ENCODE peak calls at places on chromosomes 11 and 22, in nine cellular contexts. One of them, this sample, is unnamed.

GRCh38 chr11:15557831-15558230 is 443.1 kb downstream of the INSC start:
- DNase-seq in pancreas: no peak
- DNase-seq in HepG2: no peak
- DNase-seq in PC-9: no peak
- DNase-seq in MM.1S: no peak
- DNase-seq in uterus: no peak
- DNase-seq in fibroblast of lung: no peak
- DNase-seq in CD8-positive, alpha-beta memory T cell: no peak
- DNase-seq in heart right ventricle: no peak
- DNase-seq in this sample: no peak

GRCh38 chr11:2399488-2400068 is 972 bp upstream of the TSSC4 start:
- DNase-seq in pancreas: peak; percentile 29
- DNase-seq in HepG2: no peak
- DNase-seq in PC-9: peak; percentile 22
- DNase-seq in MM.1S: peak; percentile 16
- DNase-seq in uterus: no peak
- DNase-seq in fibroblast of lung: no peak
- DNase-seq in CD8-positive, alpha-beta memory T cell: peak; percentile 20
- DNase-seq in heart right ventricle: no peak
- DNase-seq in this sample: no peak

GRCh38 chr11:59769086-59769485 is 13.9 kb downstream of the STX3 start:
- DNase-seq in pancreas: no peak
- DNase-seq in HepG2: no peak
- DNase-seq in PC-9: no peak
- DNase-seq in MM.1S: no peak
- DNase-seq in uterus: no peak
- DNase-seq in fibroblast of lung: no peak
- DNase-seq in CD8-positive, alpha-beta memory T cell: no peak
- DNase-seq in heart right ventricle: no peak
- DNase-seq in this sample: no peak

GRCh38 chr11:2870460-2870859 is 15.1 kb downstream of the CDKN1C start:
- DNase-seq in pancreas: no peak
- DNase-seq in HepG2: no peak
- DNase-seq in PC-9: no peak
- DNase-seq in MM.1S: no peak
- DNase-seq in uterus: no peak
- DNase-seq in fibroblast of lung: no peak
- DNase-seq in CD8-positive, alpha-beta memory T cell: no peak
- DNase-seq in heart right ventricle: no peak
- DNase-seq in this sample: no peak

GRCh38 chr11:112498701-112499100 is 238.0 kb upstream of the PLET1 start:
- DNase-seq in pancreas: no peak
- DNase-seq in HepG2: no peak
- DNase-seq in PC-9: no peak
- DNase-seq in MM.1S: no peak
- DNase-seq in uterus: no peak
- DNase-seq in fibroblast of lung: no peak
- DNase-seq in CD8-positive, alpha-beta memory T cell: no peak
- DNase-seq in heart right ventricle: no peak
- DNase-seq in this sample: no peak

GRCh38 chr11:62880231-62880802 is 379 bp upstream of the SLC3A2 start:
- DNase-seq in pancreas: no peak
- DNase-seq in HepG2: no peak
- DNase-seq in PC-9: peak; percentile 49
- DNase-seq in MM.1S: no peak
- DNase-seq in uterus: peak; percentile 76
- DNase-seq in fibroblast of lung: peak; percentile 86
- DNase-seq in CD8-positive, alpha-beta memory T cell: peak; percentile 14
- DNase-seq in heart right ventricle: no peak
- DNase-seq in this sample: peak; percentile 72

GRCh38 chr11:110478410-110478809 is 48.7 kb downstream of the FDX1 start:
- DNase-seq in pancreas: no peak
- DNase-seq in HepG2: no peak
- DNase-seq in PC-9: no peak
- DNase-seq in MM.1S: no peak
- DNase-seq in uterus: no peak
- DNase-seq in fibroblast of lung: no peak
- DNase-seq in CD8-positive, alpha-beta memory T cell: no peak
- DNase-seq in heart right ventricle: no peak
- DNase-seq in this sample: no peak

GRCh38 chr22:38696606-38697005 is 4.1 kb downstream of the JOSD1 start:
- DNase-seq in pancreas: no peak
- DNase-seq in HepG2: peak; percentile 53
- DNase-seq in PC-9: peak; percentile 53
- DNase-seq in MM.1S: no peak
- DNase-seq in uterus: no peak
- DNase-seq in fibroblast of lung: peak; percentile 92
- DNase-seq in CD8-positive, alpha-beta memory T cell: no peak
- DNase-seq in heart right ventricle: peak; percentile 39
- DNase-seq in this sample: peak; percentile 53

GRCh38 chr11:65764434-65764833 is 16.3 kb downstream of the AP5B1 start:
- DNase-seq in pancreas: no peak
- DNase-seq in HepG2: peak; percentile 48
- DNase-seq in PC-9: no peak
- DNase-seq in MM.1S: no peak
- DNase-seq in uterus: no peak
- DNase-seq in fibroblast of lung: no peak
- DNase-seq in CD8-positive, alpha-beta memory T cell: no peak
- DNase-seq in heart right ventricle: no peak
- DNase-seq in this sample: no peak

GRCh38 chr22:28023036-28023435 is 104.0 kb upstream of the PITPNB start:
- DNase-seq in pancreas: no peak
- DNase-seq in HepG2: no peak
- DNase-seq in PC-9: no peak
- DNase-seq in MM.1S: no peak
- DNase-seq in uterus: no peak
- DNase-seq in fibroblast of lung: no peak
- DNase-seq in CD8-positive, alpha-beta memory T cell: no peak
- DNase-seq in heart right ventricle: peak; percentile 1
- DNase-seq in this sample: no peak

GRCh38 chr11:43937434-43938411 is 4.7 kb upstream of the C11orf96 start:
- DNase-seq in pancreas: no peak
- DNase-seq in HepG2: no peak
- DNase-seq in PC-9: peak; percentile 44
- DNase-seq in MM.1S: no peak
- DNase-seq in uterus: no peak
- DNase-seq in fibroblast of lung: peak; percentile 81
- DNase-seq in CD8-positive, alpha-beta memory T cell: no peak
- DNase-seq in heart right ventricle: no peak
- DNase-seq in this sample: peak; percentile 84

GRCh38 chr22:31692186-31692886 is 30.3 kb upstream of the PISD start:
- DNase-seq in pancreas: no peak
- DNase-seq in HepG2: no peak
- DNase-seq in PC-9: no peak
- DNase-seq in MM.1S: no peak
- DNase-seq in uterus: no peak
- DNase-seq in fibroblast of lung: peak; percentile 55
- DNase-seq in CD8-positive, alpha-beta memory T cell: no peak
- DNase-seq in heart right ventricle: no peak
- DNase-seq in this sample: no peak

GRCh38 chr22:42857845-42858481 is 890 bp upstream of the ARFGAP3 start:
- DNase-seq in pancreas: peak; percentile 64
- DNase-seq in HepG2: peak; percentile 14
- DNase-seq in PC-9: no peak
- DNase-seq in MM.1S: no peak
- DNase-seq in uterus: peak; percentile 42
- DNase-seq in fibroblast of lung: no peak
- DNase-seq in CD8-positive, alpha-beta memory T cell: peak; percentile 4
- DNase-seq in heart right ventricle: peak; percentile 48
- DNase-seq in this sample: no peak

GRCh38 chr11:2932850-2933251 is 3.6 kb upstream of the PHLDA2 start:
- DNase-seq in pancreas: no peak
- DNase-seq in HepG2: no peak
- DNase-seq in PC-9: peak; percentile 52
- DNase-seq in MM.1S: no peak
- DNase-seq in uterus: no peak
- DNase-seq in fibroblast of lung: peak; percentile 67
- DNase-seq in CD8-positive, alpha-beta memory T cell: no peak
- DNase-seq in heart right ventricle: no peak
- DNase-seq in this sample: peak; percentile 73

GRCh38 chr22:46119729-46120419 is 30.5 kb upstream of the PPARA start:
- DNase-seq in pancreas: no peak
- DNase-seq in HepG2: no peak
- DNase-seq in PC-9: no peak
- DNase-seq in MM.1S: no peak
- DNase-seq in uterus: peak; percentile 73
- DNase-seq in fibroblast of lung: peak; percentile 92
- DNase-seq in CD8-positive, alpha-beta memory T cell: no peak
- DNase-seq in heart right ventricle: no peak
- DNase-seq in this sample: no peak

GRCh38 chr11:37947816-37948215 is 1349.8 kb upstream of the RAG2 start:
- DNase-seq in pancreas: no peak
- DNase-seq in HepG2: no peak
- DNase-seq in PC-9: no peak
- DNase-seq in MM.1S: no peak
- DNase-seq in uterus: no peak
- DNase-seq in fibroblast of lung: no peak
- DNase-seq in CD8-positive, alpha-beta memory T cell: no peak
- DNase-seq in heart right ventricle: no peak
- DNase-seq in this sample: no peak

GRCh38 chr11:92152245-92152644 is 72.4 kb upstream of the FAT3 start:
- DNase-seq in pancreas: no peak
- DNase-seq in HepG2: peak; percentile 12
- DNase-seq in PC-9: no peak
- DNase-seq in MM.1S: no peak
- DNase-seq in uterus: no peak
- DNase-seq in fibroblast of lung: no peak
- DNase-seq in CD8-positive, alpha-beta memory T cell: no peak
- DNase-seq in heart right ventricle: no peak
- DNase-seq in this sample: no peak

GRCh38 chr22:47307326-47307725 is 544.9 kb downstream of the TBC1D22A start:
- DNase-seq in pancreas: no peak
- DNase-seq in HepG2: no peak
- DNase-seq in PC-9: no peak
- DNase-seq in MM.1S: no peak
- DNase-seq in uterus: no peak
- DNase-seq in fibroblast of lung: peak; percentile 29
- DNase-seq in CD8-positive, alpha-beta memory T cell: no peak
- DNase-seq in heart right ventricle: no peak
- DNase-seq in this sample: peak; percentile 45

GRCh38 chr11:122038543-122038942 is 77.5 kb downstream of the BLID start:
- DNase-seq in pancreas: no peak
- DNase-seq in HepG2: no peak
- DNase-seq in PC-9: no peak
- DNase-seq in MM.1S: no peak
- DNase-seq in uterus: no peak
- DNase-seq in fibroblast of lung: peak; percentile 96
- DNase-seq in CD8-positive, alpha-beta memory T cell: no peak
- DNase-seq in heart right ventricle: no peak
- DNase-seq in this sample: peak; percentile 41
- H3K27ac ChIP-seq in pancreas: no peak overlapping the region
- H3K27ac ChIP-seq in HepG2: no peak overlapping the region
- H3K27ac ChIP-seq in PC-9: no peak overlapping the region
- H3K27ac ChIP-seq in MM.1S: no peak overlapping the region
- H3K27ac ChIP-seq in uterus: no peak overlapping the region
- H3K27ac ChIP-seq in fibroblast of lung: peak overlapping the region; percentile 70
- H3K27ac ChIP-seq in CD8-positive, alpha-beta memory T cell: no peak overlapping the region
- H3K27ac ChIP-seq in heart right ventricle: peak overlapping the region; percentile 9
- H3K27ac ChIP-seq in this sample: peak overlapping the region; percentile 96

DNA sequence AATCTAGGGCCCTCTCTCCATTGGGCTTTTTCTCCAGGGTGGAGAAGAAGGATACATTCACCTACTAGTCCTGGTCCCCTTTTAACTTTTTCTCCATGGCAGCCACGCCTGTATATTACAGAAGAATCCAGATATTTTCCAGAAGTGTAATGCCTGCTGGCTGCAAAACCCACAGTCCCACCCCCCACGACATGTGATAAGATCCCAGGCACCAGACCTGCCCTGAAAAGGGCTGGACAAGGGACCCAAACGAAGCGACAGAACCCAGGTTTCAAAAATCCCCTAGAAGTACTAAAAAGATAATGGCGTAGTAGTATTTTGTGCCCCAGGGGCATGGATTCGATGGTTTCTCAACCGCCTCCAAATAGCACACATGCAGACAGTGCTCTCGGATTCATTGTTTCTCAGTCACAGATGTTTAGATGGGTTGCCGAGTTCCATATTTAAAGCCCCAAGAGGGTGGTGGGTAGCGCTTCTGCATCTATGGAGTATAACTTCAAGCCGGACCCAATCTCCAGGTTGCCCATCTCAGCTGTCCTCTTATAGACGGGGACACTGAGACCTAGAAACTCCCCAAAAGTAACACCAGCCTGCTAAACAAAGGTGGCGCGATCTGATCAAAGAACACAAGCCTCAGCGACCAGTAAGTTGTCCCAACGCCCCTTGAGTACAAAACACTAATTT is 2.6 kb downstream of the WT1 start:
- DNase-seq in pancreas: no peak
- DNase-seq in HepG2: no peak
- DNase-seq in PC-9: no peak
- DNase-seq in MM.1S: no peak
- DNase-seq in uterus: no peak
- DNase-seq in fibroblast of lung: no peak
- DNase-seq in CD8-positive, alpha-beta memory T cell: no peak
- DNase-seq in heart right ventricle: no peak
- DNase-seq in this sample: no peak
- H3K4me3 ChIP-seq in pancreas: peak overlapping the region; percentile 32
- H3K4me3 ChIP-seq in HepG2: no peak overlapping the region
- H3K4me3 ChIP-seq in PC-9: no peak overlapping the region
- H3K4me3 ChIP-seq in MM.1S: no peak overlapping the region
- H3K4me3 ChIP-seq in uterus: peak overlapping the region; percentile 72
- H3K4me3 ChIP-seq in fibroblast of lung: no peak overlapping the region
- H3K4me3 ChIP-seq in CD8-positive, alpha-beta memory T cell: no peak overlapping the region
- H3K4me3 ChIP-seq in heart right ventricle: peak overlapping the region; percentile 56
- H3K4me3 ChIP-seq in this sample: no peak overlapping the region

GRCh38 chr22:48523091-48523490 is 1304.6 kb downstream of the BRD1 start:
- DNase-seq in pancreas: no peak
- DNase-seq in HepG2: no peak
- DNase-seq in PC-9: no peak
- DNase-seq in MM.1S: no peak
- DNase-seq in uterus: no peak
- DNase-seq in fibroblast of lung: peak; percentile 7
- DNase-seq in CD8-positive, alpha-beta memory T cell: no peak
- DNase-seq in heart right ventricle: no peak
- DNase-seq in this sample: no peak
- H3K9me3 ChIP-seq in pancreas: no peaks in the 10 kb centered on the region
- H3K9me3 ChIP-seq in HepG2: no peaks in the 10 kb centered on the region
- H3K9me3 ChIP-seq in PC-9: no peaks in the 10 kb centered on the region
- H3K9me3 ChIP-seq in MM.1S: no peaks in the 10 kb centered on the region
- H3K9me3 ChIP-seq in uterus: no peaks in the 10 kb centered on the region
- H3K9me3 ChIP-seq in fibroblast of lung: no peaks in the 10 kb centered on the region
- H3K9me3 ChIP-seq in CD8-positive, alpha-beta memory T cell: no peaks in the 10 kb centered on the region
- H3K9me3 ChIP-seq in heart right ventricle: no peaks in the 10 kb centered on the region
- H3K9me3 ChIP-seq in this sample: no peaks in the 10 kb centered on the region

DNA sequence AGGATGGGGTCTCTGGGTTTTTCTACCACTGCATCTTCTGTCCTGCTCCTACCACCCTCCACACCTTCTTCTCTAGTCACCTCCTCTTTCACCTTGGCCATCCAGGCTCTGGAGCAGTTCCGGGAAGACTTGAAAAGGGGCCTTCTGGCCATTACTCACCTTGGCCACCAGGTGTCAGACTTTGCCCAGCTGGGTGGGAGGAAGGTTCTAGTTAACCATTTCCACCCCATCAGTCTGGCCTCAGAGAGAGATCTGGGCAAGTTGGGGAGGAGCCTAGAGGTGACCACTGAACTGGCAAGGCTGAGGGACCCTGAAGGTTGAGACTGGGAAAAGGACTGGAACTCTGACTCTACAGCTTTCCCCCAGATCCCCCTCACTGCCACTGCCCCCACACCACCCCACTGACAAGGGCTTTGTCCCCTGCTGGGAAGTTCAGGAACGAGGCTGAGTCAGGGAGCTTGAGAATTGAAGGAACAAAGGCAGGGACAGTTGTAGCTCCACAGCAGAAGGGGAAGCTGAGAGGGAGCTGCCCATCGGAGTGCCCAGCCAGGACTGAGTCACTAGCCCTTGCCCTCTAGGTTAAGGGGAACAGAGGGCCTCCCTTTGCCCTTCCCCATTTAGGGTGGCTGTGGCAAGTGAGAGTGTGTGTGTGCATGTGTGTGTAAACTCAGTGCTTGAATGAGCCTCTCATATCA is 3.7 kb upstream of the POLD4 start:
- DNase-seq in pancreas: peak; percentile 69
- DNase-seq in HepG2: peak; percentile 76
- DNase-seq in PC-9: peak; percentile 79
- DNase-seq in MM.1S: peak; percentile 69
- DNase-seq in uterus: peak; percentile 74
- DNase-seq in fibroblast of lung: peak; percentile 73
- DNase-seq in CD8-positive, alpha-beta memory T cell: peak; percentile 67
- DNase-seq in heart right ventricle: peak; percentile 57
- DNase-seq in this sample: peak; percentile 88
- H3K27ac ChIP-seq in pancreas: peak overlapping the region; percentile 97
- H3K27ac ChIP-seq in HepG2: no peak overlapping the region
- H3K27ac ChIP-seq in PC-9: peak overlapping the region; percentile 90
- H3K27ac ChIP-seq in MM.1S: no peak overlapping the region
- H3K27ac ChIP-seq in uterus: peak overlapping the region; percentile 97
- H3K27ac ChIP-seq in fibroblast of lung: peak overlapping the region; percentile 99
- H3K27ac ChIP-seq in CD8-positive, alpha-beta memory T cell: no peak overlapping the region
- H3K27ac ChIP-seq in heart right ventricle: peak overlapping the region; percentile 100
- H3K27ac ChIP-seq in this sample: no peak overlapping the region

This sample was measured in SJSA1.